ENCODE peak calls at places on chromosome 12, in seven cellular contexts. K, Q, P, C, X, V and Z are unnamed samples.

GRCh38 chr12:25186788-25187397 is 8.1 kb downstream of the DNAI7 start:
- DNase-seq in K (no peak), Q (no peak), P (peak; percentile 29), C (no peak), X (no peak), V (no peak), Z (no peak)

GRCh38 chr12:118055144-118055557 is 5.8 kb downstream of the WSB2 start:
- DNase-seq in K (no peak), Q (no peak), P (no peak), C (no peak), X (no peak), V (peak; percentile 54), Z (no peak)

GRCh38 chr12:117090388-117090787 is 8.8 kb downstream of the TESC start:
- DNase-seq in K (no peak), Q (no peak), P (no peak), C (no peak), X (no peak), V (no peak), Z (no peak)

GRCh38 chr12:96056646-96057455 is 21.5 kb upstream of the LTA4H start:
- DNase-seq in K (no peak), Q (no peak), P (no peak), C (no peak), X (no peak), V (no peak), Z (no peak)

GRCh38 chr12:113201187-113202177 is 16.0 kb downstream of the RITA1 start:
- DNase-seq in K (no peak), Q (no peak), P (no peak), C (no peak), X (no peak), V (no peak), Z (no peak)

GRCh38 chr12:99498756-99499155 is 148.8 kb upstream of the GARIN6 start:
- DNase-seq in K (no peak), Q (no peak), P (peak; percentile 14), C (no peak), X (no peak), V (no peak), Z (peak; percentile 74)

GRCh38 chr12:27305673-27306504 is 26.7 kb upstream of the BMAL2 start:
- DNase-seq in K (no peak), Q (no peak), P (no peak), C (no peak), X (no peak), V (no peak), Z (no peak)

GRCh38 chr12:27577688-27578087 is 53.7 kb downstream of the PPFIBP1 start:
- DNase-seq in K (no peak), Q (no peak), P (no peak), C (no peak), X (no peak), V (no peak), Z (no peak)

GRCh38 chr12:81610955-81611889 is 147.9 kb downstream of the PPFIA2 start:
- DNase-seq in K (no peak), Q (no peak), P (no peak), C (no peak), X (no peak), V (no peak), Z (no peak)

GRCh38 chr12:56358836-56359532 is 923 bp downstream of the STAT2 start:
- DNase-seq in K (no peak), Q (no peak), P (peak; percentile 55), C (no peak), X (no peak), V (peak; percentile 24), Z (peak; percentile 35)

GRCh38 chr12:18281941-18282340 is 20.6 kb downstream of the PIK3C2G start:
- DNase-seq in K (no peak), Q (no peak), P (no peak), C (no peak), X (no peak), V (no peak), Z (no peak)

GRCh38 chr12:1056390-1056789 is 65.4 kb downstream of the ERC1 start:
- DNase-seq in K (no peak), Q (no peak), P (no peak), C (no peak), X (no peak), V (no peak), Z (no peak)

GRCh38 chr12:49261726-49262125 is 3.2 kb upstream of the TUBA1C start:
- DNase-seq in K (no peak), Q (no peak), P (no peak), C (no peak), X (no peak), V (no peak), Z (no peak)

GRCh38 chr12:50517456-50518048 is 12.8 kb downstream of the DIP2B start:
- DNase-seq in K (no peak), Q (no peak), P (peak; percentile 26), C (no peak), X (no peak), V (no peak), Z (no peak)

GRCh38 chr12:6215932-6216494 is 15.8 kb downstream of the CD9 start:
- DNase-seq in K (no peak), Q (peak; percentile 76), P (peak; percentile 69), C (peak; percentile 72), X (no peak), V (peak; percentile 88), Z (peak; percentile 100)

GRCh38 chr12:14554281-14555008 is 13.2 kb downstream of the PLBD1 start:
- DNase-seq in K (no peak), Q (no peak), P (peak; percentile 1), C (peak; percentile 20), X (peak; percentile 88), V (peak; percentile 94), Z (peak; percentile 39)

GRCh38 chr12:124273630-124274029 is 21.3 kb upstream of the RFLNA start:
- DNase-seq in K (no peak), Q (no peak), P (peak; percentile 47), C (no peak), X (no peak), V (no peak), Z (peak; percentile 26)

GRCh38 chr12:13176257-13176656 is 20.3 kb upstream of the EMP1 start:
- DNase-seq in K (no peak), Q (no peak), P (no peak), C (no peak), X (no peak), V (no peak), Z (no peak)
- H3K27me3 ChIP-seq in K (no peaks in the 10 kb centered on the region), Q (no peaks in the 10 kb centered on the region), P (no peaks in the 10 kb centered on the region), C (no peaks in the 10 kb centered on the region), X (no peaks in the 10 kb centered on the region), V (no peaks in the 10 kb centered on the region), Z (no peaks in the 10 kb centered on the region)

GRCh38 chr12:98371419-98371818 is 144.0 kb upstream of the TMPO start:
- DNase-seq in K (no peak), Q (no peak), P (peak; percentile 20), C (no peak), X (no peak), V (no peak), Z (no peak)

GRCh38 chr12:98373019-98373554 is 142.3 kb upstream of the TMPO start:
- DNase-seq in K (no peak), Q (no peak), P (peak; percentile 35), C (no peak), X (no peak), V (no peak), Z (no peak)

GRCh38 chr12:98370976-98371375 is 144.4 kb upstream of the TMPO start:
- DNase-seq in K (no peak), Q (no peak), P (no peak), C (no peak), X (no peak), V (no peak), Z (no peak)

GRCh38 chr12:98372340-98373018 is 142.9 kb upstream of the TMPO start:
- DNase-seq in K (no peak), Q (no peak), P (no peak), C (no peak), X (no peak), V (no peak), Z (no peak)

GRCh38 chr12:98373982-98374381 is 141.4 kb upstream of the TMPO start:
- DNase-seq in K (no peak), Q (no peak), P (peak; percentile 12), C (no peak), X (no peak), V (no peak), Z (no peak)
- TF ChIP-seq CTCF in K (no peak), Q (no peak), P (peak; percentile 53), C (no peak), X (no peak), V (no peak), Z (peak; percentile 28)

GRCh38 chr12:114681149-114681849 is 2.7 kb downstream of the TBX3 start:
- DNase-seq in K (peak; percentile 33), Q (no peak), P (no peak), C (no peak), X (no peak), V (peak; percentile 40), Z (no peak)

GRCh38 chr12:114682920-114683708 is 861 bp downstream of the TBX3 start:
- DNase-seq in K (peak; percentile 34), Q (no peak), P (no peak), C (no peak), X (peak; percentile 41), V (peak; percentile 45), Z (no peak)

GRCh38 chr12:114683709-114684097 is 272 bp downstream of the TBX3 start:
- DNase-seq in K (no peak), Q (no peak), P (no peak), C (no peak), X (no peak), V (no peak), Z (no peak)

GRCh38 chr12:114680498-114681148 is 3.4 kb downstream of the TBX3 start:
- DNase-seq in K (no peak), Q (no peak), P (no peak), C (no peak), X (no peak), V (no peak), Z (no peak)

DNA sequence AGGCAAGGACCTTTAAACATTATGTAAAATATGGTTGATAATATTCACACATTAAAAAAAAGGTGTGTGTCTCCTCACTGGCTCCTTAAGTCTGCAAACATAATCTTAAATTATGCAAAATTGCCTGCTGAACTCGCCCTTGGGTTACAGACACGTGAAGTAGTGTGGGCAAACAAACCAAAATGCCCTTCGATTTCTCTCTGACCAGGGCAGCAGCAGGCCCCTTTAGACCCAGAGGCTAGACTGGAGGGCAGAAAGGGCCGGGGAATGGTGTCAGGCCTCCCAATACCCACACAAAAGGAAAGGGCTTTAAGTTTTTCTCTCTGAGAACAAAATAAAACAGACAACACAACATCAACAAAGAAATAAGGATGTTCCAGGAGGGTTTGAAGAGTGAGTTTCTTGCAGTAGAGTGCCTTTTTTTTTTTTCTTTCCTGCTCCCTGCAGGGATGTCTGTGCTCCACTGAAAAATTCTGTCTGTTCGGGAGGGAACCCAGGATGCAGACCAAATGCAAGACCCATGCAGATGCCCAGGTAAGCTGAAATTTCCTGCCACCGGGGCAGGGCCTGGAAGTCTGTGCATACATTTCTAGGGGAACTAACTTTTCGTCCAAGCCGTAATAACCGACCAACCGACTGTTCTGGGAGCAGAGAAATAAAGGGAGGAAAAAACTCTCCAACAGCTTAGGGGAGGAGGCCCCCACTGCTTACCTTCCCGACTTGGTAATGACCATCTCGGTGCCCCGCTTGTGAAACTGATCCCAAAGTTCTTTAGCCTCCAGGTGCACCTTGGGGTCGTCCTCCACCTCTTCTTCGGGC is 1.7 kb downstream of the TBX3 start:
- DNase-seq in K (no peak), Q (no peak), P (no peak), C (no peak), X (no peak), V (no peak), Z (no peak)
- H3K4me3 ChIP-seq in K (peak overlapping the region; percentile 49), Q (peak overlapping the region; percentile 84), P (peak overlapping the region; percentile 82), C (peak overlapping the region; percentile 58), X (peak overlapping the region; percentile 70), V (peak overlapping the region; percentile 53), Z (peak overlapping the region; percentile 69)

GRCh38 chr12:13170892-13171490 is 25.5 kb upstream of the EMP1 start:
- DNase-seq in K (no peak), Q (no peak), P (no peak), C (no peak), X (no peak), V (no peak), Z (no peak)
- H3K27me3 ChIP-seq in K (no peaks in the 10 kb centered on the region), Q (no peaks in the 10 kb centered on the region), P (no peaks in the 10 kb centered on the region), C (no peaks in the 10 kb centered on the region), X (no peaks in the 10 kb centered on the region), V (peaks cover 12% of the 10 kb centered on the region), Z (no peaks in the 10 kb centered on the region)